ENCODE peak calls at places on chromosomes 13 and 19, in five cellular contexts. X, A, K, Y and H are unnamed samples.
A peak's percentile ranks its signal among the peaks of the same experiment; 100 is the strongest.

GRCh38 chr13:112690242-112690943 is 555 bp downstream of the ATP11A start:
- DNase-seq in X (peak; percentile 44), A (no peak), K (no peak), Y (peak; percentile 36), H (peak; percentile 37)

GRCh38 chr19:41968751-41969150 is 9.6 kb upstream of the RABAC1 start:
- DNase-seq in X (no peak), A (peak; percentile 40), K (no peak), Y (no peak), H (no peak)

GRCh38 chr13:99690426-99691189 is 189.3 kb downstream of the TM9SF2 start:
- DNase-seq in X (no peak), A (no peak), K (no peak), Y (no peak), H (no peak)

GRCh38 chr13:93226623-93227279 is at the start of gene GPC6:
- DNase-seq in X (peak; percentile 95), A (peak; percentile 77), K (no peak), Y (peak; percentile 99), H (peak; percentile 98)

GRCh38 chr13:98785405-98785804 is 32.9 kb upstream of the SLC15A1 start:
- DNase-seq in X (no peak), A (no peak), K (no peak), Y (no peak), H (no peak)

GRCh38 chr13:44249439-44249838 is 124.2 kb upstream of the SERP2 start:
- DNase-seq in X (peak; percentile 77), A (no peak), K (no peak), Y (peak; percentile 77), H (peak; percentile 90)

GRCh38 chr13:99332456-99332855 is 25.3 kb upstream of the GPR183 start:
- DNase-seq in X (no peak), A (no peak), K (no peak), Y (no peak), H (no peak)

GRCh38 chr13:63455938-63456337 is 2040.3 kb upstream of the PCDH20 start:
- DNase-seq in X (no peak), A (no peak), K (no peak), Y (no peak), H (no peak)

GRCh38 chr19:14375055-14375581 is 6.1 kb upstream of the ADGRE5 start:
- DNase-seq in X (no peak), A (peak; percentile 78), K (no peak), Y (no peak), H (no peak)

GRCh38 chr13:21033866-21034601 is 27.4 kb downstream of the LATS2 start:
- DNase-seq in X (no peak), A (no peak), K (no peak), Y (peak; percentile 72), H (no peak)

GRCh38 chr19:43776285-43776684 is 4.5 kb downstream of the KCNN4 start:
- DNase-seq in X (no peak), A (no peak), K (no peak), Y (no peak), H (no peak)

GRCh38 chr19:54561840-54562239 is 11.8 kb upstream of the LILRA2 start:
- DNase-seq in X (no peak), A (no peak), K (peak; percentile 71), Y (no peak), H (no peak)

GRCh38 chr19:10852098-10852800 is 4.0 kb downstream of the C19orf38 start:
- DNase-seq in X (peak; percentile 75), A (no peak), K (no peak), Y (peak; percentile 47), H (peak; percentile 63)

GRCh38 chr13:51494151-51494550 is 41.3 kb upstream of the INTS6 start:
- DNase-seq in X (peak; percentile 60), A (no peak), K (no peak), Y (peak; percentile 69), H (peak; percentile 76)

GRCh38 chr19:19997656-19998268 is 41.5 kb downstream of the ZNF682 start:
- DNase-seq in X (no peak), A (no peak), K (no peak), Y (no peak), H (no peak)

GRCh38 chr13:43014162-43014561 is 9.2 kb upstream of the DNAJC15 start:
- DNase-seq in X (no peak), A (no peak), K (no peak), Y (no peak), H (no peak)

GRCh38 chr19:45746866-45747265 is 13.6 kb downstream of the MEIOSIN start:
- DNase-seq in X (no peak), A (no peak), K (no peak), Y (no peak), H (no peak)

GRCh38 chr13:26971990-26972888 is 199.4 kb downstream of the USP12 start:
- DNase-seq in X (peak; percentile 20), A (no peak), K (no peak), Y (peak; percentile 6), H (no peak)

GRCh38 chr13:26325876-26326275 is 71.9 kb downstream of the CDK8 start:
- DNase-seq in X (peak; percentile 4), A (no peak), K (no peak), Y (peak; percentile 25), H (peak; percentile 37)

DNA sequence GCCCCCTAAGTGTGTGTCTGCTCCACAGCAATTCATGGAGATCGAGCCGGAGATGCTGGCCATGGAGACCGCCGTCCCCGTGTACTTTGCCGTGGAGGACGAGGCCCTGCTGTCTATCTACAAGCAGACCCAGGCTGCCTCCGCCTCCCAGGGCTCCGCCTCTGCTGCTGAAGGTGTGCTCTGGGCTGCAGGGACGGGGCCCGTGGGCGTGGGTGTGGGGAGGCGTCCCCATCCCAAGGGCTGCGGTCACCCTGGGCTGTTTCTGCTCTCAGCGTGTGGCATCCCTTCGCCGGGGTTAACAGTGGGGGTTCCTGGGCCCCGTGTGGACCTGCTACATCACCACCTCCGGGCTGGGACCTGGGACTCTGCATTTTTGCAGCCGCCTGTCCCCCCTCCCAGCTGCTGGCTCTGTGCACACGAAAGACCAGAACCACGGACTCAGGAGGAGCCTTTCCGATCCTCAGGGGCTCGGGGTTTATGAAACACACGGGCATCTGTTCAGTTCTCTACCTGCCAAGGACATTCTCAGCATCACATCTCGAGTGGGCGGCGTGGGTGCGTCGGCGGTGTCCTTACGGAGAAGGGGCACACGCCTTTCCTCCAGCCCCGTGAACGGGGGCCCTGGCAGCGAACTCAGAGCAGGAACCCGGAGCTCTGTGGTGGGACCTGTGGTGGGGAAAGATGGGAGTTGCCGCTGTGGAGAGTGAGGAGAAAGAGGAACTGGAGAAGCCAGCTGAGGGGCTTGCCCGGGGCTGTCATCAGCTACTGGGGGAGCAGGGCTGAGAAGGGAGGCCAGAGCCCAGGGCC is 7.7 kb downstream of the NCLN start:
- DNase-seq in X (no peak), A (peak; percentile 76), K (no peak), Y (no peak), H (no peak)
- TF ChIP-seq CTCF in X (no peak), A (no peak), K (no peak), Y (no peak), H (no peak)

GRCh38 chr19:3589439-3589838 is 4.2 kb downstream of the GIPC3 start:
- DNase-seq in X (no peak), A (no peak), K (no peak), Y (no peak), H (no peak)

GRCh38 chr19:3589949-3590348 is 4.7 kb downstream of the GIPC3 start:
- DNase-seq in X (no peak), A (peak; percentile 75), K (no peak), Y (no peak), H (no peak)

GRCh38 chr19:3586707-3587346 is 1.5 kb downstream of the GIPC3 start:
- DNase-seq in X (no peak), A (peak; percentile 59), K (no peak), Y (no peak), H (no peak)

GRCh38 chr19:3585301-3586123 is at the start of gene GIPC3:
- DNase-seq in X (no peak), A (peak; percentile 86), K (no peak), Y (no peak), H (no peak)

GRCh38 chr19:3586124-3586626 is 897 bp downstream of the GIPC3 start:
- DNase-seq in X (no peak), A (no peak), K (no peak), Y (no peak), H (no peak)
- TF ChIP-seq CTCF in X (peak; percentile 34), A (peak; percentile 25), K (peak; percentile 63), Y (peak; percentile 29), H (peak; percentile 52)

GRCh38 chr19:51341066-51341465 is 873 bp downstream of the VSIG10L start:
- DNase-seq in X (no peak), A (peak; percentile 68), K (no peak), Y (no peak), H (no peak)

GRCh38 chr19:51338563-51339312 is 3.2 kb downstream of the VSIG10L start:
- DNase-seq in X (peak; percentile 61), A (peak; percentile 95), K (peak; percentile 92), Y (peak; percentile 47), H (peak; percentile 64)

GRCh38 chr19:51339687-51340656 is 2.0 kb downstream of the VSIG10L start:
- DNase-seq in X (peak; percentile 95), A (peak; percentile 99), K (peak; percentile 99), Y (peak; percentile 86), H (peak; percentile 94)

GRCh38 chr19:51337861-51338562 is 3.9 kb downstream of the VSIG10L start:
- DNase-seq in X (no peak), A (peak; percentile 51), K (no peak), Y (no peak), H (no peak)

DNA sequence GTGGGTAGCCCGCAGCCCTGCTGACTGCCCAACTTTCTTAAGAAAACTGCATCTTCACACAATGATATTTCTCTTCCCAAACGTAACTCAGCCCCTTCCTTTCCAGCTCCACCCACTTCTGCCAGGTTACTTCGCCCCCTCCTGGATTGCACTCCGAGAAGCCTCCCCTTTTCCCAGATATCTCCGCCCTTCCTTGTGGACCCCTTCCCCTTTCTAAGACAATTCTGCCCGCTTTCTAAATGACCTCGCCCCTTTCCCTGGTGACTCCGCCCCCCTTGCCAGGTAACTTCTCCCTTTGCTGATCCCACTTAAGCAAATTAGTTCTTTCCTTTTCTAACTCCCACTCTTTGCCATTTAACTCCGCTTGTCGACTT is 2.6 kb downstream of the VSIG10L start:
- DNase-seq in X (no peak), A (no peak), K (no peak), Y (no peak), H (no peak)
- TF ChIP-seq CTCF in X (no peak), A (no peak), K (no peak), Y (no peak), H (peak; percentile 20)

DNA sequence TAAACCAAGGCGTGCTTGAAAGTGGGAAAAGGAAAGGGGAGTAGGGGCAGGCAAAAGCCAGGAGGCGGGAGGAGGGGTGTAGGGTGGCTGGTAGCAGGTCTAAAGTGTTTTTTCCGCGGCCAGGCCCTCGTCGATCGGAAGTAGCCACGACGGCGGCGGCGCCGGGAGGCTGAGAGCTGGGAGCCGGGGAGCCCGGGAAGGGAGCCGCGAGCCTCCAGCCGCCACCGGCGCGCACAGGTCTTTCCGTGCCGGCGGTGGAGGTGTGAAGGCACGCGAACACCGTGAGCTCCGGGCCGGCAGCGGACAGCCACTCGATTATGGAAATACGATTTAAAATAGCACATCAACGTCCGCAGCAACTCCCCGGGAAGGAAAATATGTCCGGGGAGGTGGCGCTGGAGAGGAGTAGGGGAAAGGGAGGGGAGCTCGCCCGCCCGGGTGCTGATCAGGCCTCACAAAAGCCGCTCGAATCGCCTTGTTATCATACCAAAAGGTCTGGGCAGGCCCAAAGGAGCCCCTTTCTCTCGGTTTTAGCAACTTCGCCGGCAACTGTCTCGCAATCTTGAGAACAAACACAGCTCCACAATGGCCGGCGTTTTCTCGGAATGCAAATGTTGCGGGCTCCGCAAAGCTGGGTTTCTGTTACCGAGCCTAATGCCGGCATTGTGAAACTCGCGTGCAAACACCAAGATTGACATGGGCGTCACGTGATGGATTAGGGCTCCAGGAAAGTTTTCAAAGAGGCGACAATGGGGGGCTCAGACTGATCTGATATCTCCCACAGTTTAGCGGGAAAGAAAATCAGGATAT is 2.9 kb upstream of the PCDH8 start:
- DNase-seq in X (no peak), A (peak; percentile 88), K (no peak), Y (no peak), H (peak; percentile 8)
- TF ChIP-seq CTCF in X (no peak), A (no peak), K (no peak), Y (no peak), H (no peak)